ENCODE peak calls at places on chromosomes 5 and 9, in six cellular contexts. One of them, this sample, is unnamed. For H3K4me1, the result is how much of the 10 kb centered on the place peaks cover.

GRCh38 chr5:139658501-139658927 is 10.4 kb downstream of the CXXC5 start:
- DNase-seq in stomach: no peak
- DNase-seq in esophagus muscularis mucosa: no peak
- DNase-seq in GM12878: no peak
- DNase-seq in A549: no peak
- DNase-seq in ovary: no peak
- DNase-seq in this sample: no peak

GRCh38 chr9:100430286-100430940 is 3.5 kb downstream of the MSANTD3 start:
- DNase-seq in esophagus muscularis mucosa: no peak
- DNase-seq in A549: no peak
- DNase-seq in GM12878: no peak
- DNase-seq in ovary: no peak
- DNase-seq in stomach: no peak
- DNase-seq in this sample: no peak

GRCh38 chr5:143041972-143042770 is 272.0 kb downstream of the ARHGAP26 start:
- DNase-seq in A549: no peak
- DNase-seq in GM12878: no peak
- DNase-seq in stomach: no peak
- DNase-seq in ovary: no peak
- DNase-seq in esophagus muscularis mucosa: no peak
- DNase-seq in this sample: no peak

GRCh38 chr5:137207023-137207760 is 291.9 kb downstream of the SPOCK1 start:
- DNase-seq in esophagus muscularis mucosa: no peak
- DNase-seq in stomach: no peak
- DNase-seq in GM12878: no peak
- DNase-seq in ovary: no peak
- DNase-seq in A549: no peak
- DNase-seq in this sample: no peak

GRCh38 chr5:124544366-124545055 is 201.9 kb downstream of the ZNF608 start:
- DNase-seq in esophagus muscularis mucosa: peak
- DNase-seq in A549: no peak
- DNase-seq in stomach: no peak
- DNase-seq in GM12878: peak
- DNase-seq in ovary: no peak
- DNase-seq in this sample: no peak

GRCh38 chr5:133698259-133698554 is 85.9 kb upstream of the FSTL4 start:
- DNase-seq in ovary: no peak
- DNase-seq in esophagus muscularis mucosa: no peak
- DNase-seq in stomach: no peak
- DNase-seq in A549: no peak
- DNase-seq in GM12878: no peak
- DNase-seq in this sample: peak

GRCh38 chr5:19928556-19929421 is 59.2 kb downstream of the CDH18 start:
- DNase-seq in ovary: no peak
- DNase-seq in esophagus muscularis mucosa: no peak
- DNase-seq in A549: peak
- DNase-seq in GM12878: no peak
- DNase-seq in stomach: no peak
- DNase-seq in this sample: no peak

GRCh38 chr9:137370865-137371520 is 52.0 kb downstream of the EXD3 start:
- DNase-seq in A549: no peak
- DNase-seq in ovary: peak
- DNase-seq in esophagus muscularis mucosa: no peak
- DNase-seq in stomach: peak
- DNase-seq in GM12878: no peak
- DNase-seq in this sample: no peak

GRCh38 chr5:57692582-57693487 is 210.2 kb upstream of the ACTBL2 start:
- DNase-seq in GM12878: no peak
- DNase-seq in ovary: peak
- DNase-seq in esophagus muscularis mucosa: no peak
- DNase-seq in stomach: peak
- DNase-seq in A549: peak
- DNase-seq in this sample: peak

GRCh38 chr9:12988259-12988658 is 213.4 kb downstream of the LURAP1L start:
- DNase-seq in stomach: no peak
- DNase-seq in ovary: no peak
- DNase-seq in GM12878: no peak
- DNase-seq in esophagus muscularis mucosa: no peak
- DNase-seq in A549: no peak
- DNase-seq in this sample: no peak

GRCh38 chr9:18707078-18707477 is 233.1 kb downstream of the ADAMTSL1 start:
- DNase-seq in ovary: no peak
- DNase-seq in stomach: no peak
- DNase-seq in GM12878: no peak
- DNase-seq in A549: no peak
- DNase-seq in esophagus muscularis mucosa: no peak
- DNase-seq in this sample: no peak

GRCh38 chr9:131667576-131667975 is 72.3 kb downstream of the RAPGEF1 start:
- DNase-seq in stomach: no peak
- DNase-seq in GM12878: no peak
- DNase-seq in ovary: no peak
- DNase-seq in A549: no peak
- DNase-seq in esophagus muscularis mucosa: no peak
- DNase-seq in this sample: no peak

GRCh38 chr9:103586721-103587120 is 507.4 kb upstream of the SMC2 start:
- DNase-seq in GM12878: no peak
- DNase-seq in esophagus muscularis mucosa: no peak
- DNase-seq in ovary: no peak
- DNase-seq in stomach: no peak
- DNase-seq in A549: no peak
- DNase-seq in this sample: no peak

GRCh38 chr9:134325813-134326753 is at the start of gene RXRA:
- DNase-seq in stomach: peak
- DNase-seq in ovary: peak
- DNase-seq in A549: peak
- DNase-seq in esophagus muscularis mucosa: no peak
- DNase-seq in GM12878: no peak
- DNase-seq in this sample: peak

GRCh38 chr9:73132034-73132776 is 19.5 kb upstream of the ANXA1 start:
- DNase-seq in ovary: peak
- DNase-seq in A549: no peak
- DNase-seq in esophagus muscularis mucosa: no peak
- DNase-seq in stomach: peak
- DNase-seq in GM12878: peak
- DNase-seq in this sample: peak

GRCh38 chr5:115815693-115816225 is 700 bp downstream of the CDO1 start:
- DNase-seq in GM12878: no peak
- DNase-seq in A549: no peak
- DNase-seq in esophagus muscularis mucosa: no peak
- DNase-seq in stomach: no peak
- DNase-seq in ovary: peak
- DNase-seq in this sample: no peak

GRCh38 chr5:176778921-176779465 is 31.4 kb upstream of the UNC5A start:
- DNase-seq in GM12878: no peak
- DNase-seq in stomach: no peak
- DNase-seq in esophagus muscularis mucosa: no peak
- DNase-seq in ovary: no peak
- DNase-seq in A549: no peak
- DNase-seq in this sample: peak

GRCh38 chr5:33275921-33276705 is 164.7 kb upstream of the TARS1 start:
- DNase-seq in GM12878: no peak
- DNase-seq in ovary: no peak
- DNase-seq in A549: no peak
- DNase-seq in stomach: no peak
- DNase-seq in esophagus muscularis mucosa: no peak
- DNase-seq in this sample: no peak

GRCh38 chr5:171388816-171389168 is 1.1 kb downstream of the NPM1 start:
- DNase-seq in stomach: no peak
- DNase-seq in GM12878: no peak
- DNase-seq in ovary: no peak
- DNase-seq in A549: no peak
- DNase-seq in esophagus muscularis mucosa: no peak
- DNase-seq in this sample: no peak

GRCh38 chr5:38540348-38540747 is 16.1 kb downstream of the LIFR start:
- DNase-seq in ovary: no peak
- DNase-seq in A549: no peak
- DNase-seq in esophagus muscularis mucosa: no peak
- DNase-seq in GM12878: no peak
- DNase-seq in stomach: no peak
- DNase-seq in this sample: no peak

GRCh38 chr9:73780916-73781315 is 629.3 kb downstream of the ANXA1 start:
- DNase-seq in A549: no peak
- DNase-seq in ovary: no peak
- DNase-seq in GM12878: no peak
- DNase-seq in esophagus muscularis mucosa: no peak
- DNase-seq in stomach: no peak
- DNase-seq in this sample: no peak

GRCh38 chr9:35079426-35080341 is at the start of gene FANCG:
- DNase-seq in stomach: peak
- DNase-seq in A549: peak
- DNase-seq in ovary: peak
- DNase-seq in GM12878: peak
- DNase-seq in esophagus muscularis mucosa: peak
- DNase-seq in this sample: peak
- TF ChIP-seq POLR2A in stomach: no peak
- TF ChIP-seq POLR2A in A549: peak
- TF ChIP-seq POLR2A in ovary: peak
- TF ChIP-seq POLR2A in GM12878: peak
- TF ChIP-seq POLR2A in esophagus muscularis mucosa: peak
- TF ChIP-seq POLR2A in this sample: no peak

GRCh38 chr5:151222769-151223446 is 984 bp downstream of the CCDC69 start:
- DNase-seq in ovary: peak
- DNase-seq in A549: no peak
- DNase-seq in stomach: no peak
- DNase-seq in esophagus muscularis mucosa: no peak
- DNase-seq in GM12878: no peak
- DNase-seq in this sample: no peak
- H3K4me1 ChIP-seq in ovary: under half
- H3K4me1 ChIP-seq in A549: under half
- H3K4me1 ChIP-seq in stomach: under half
- H3K4me1 ChIP-seq in esophagus muscularis mucosa: half or more
- H3K4me1 ChIP-seq in GM12878: under half
- H3K4me1 ChIP-seq in this sample: under half

GRCh38 chr9:121274851-121275250 is 6.9 kb downstream of the GSN start:
- DNase-seq in GM12878: no peak
- DNase-seq in esophagus muscularis mucosa: no peak
- DNase-seq in stomach: no peak
- DNase-seq in A549: no peak
- DNase-seq in ovary: no peak
- DNase-seq in this sample: no peak

GRCh38 chr9:121278535-121279169 is 10.7 kb downstream of the GSN start:
- DNase-seq in esophagus muscularis mucosa: no peak
- DNase-seq in stomach: peak
- DNase-seq in GM12878: peak
- DNase-seq in A549: no peak
- DNase-seq in ovary: no peak
- DNase-seq in this sample: peak

GRCh38 chr9:121277518-121278275 is 9.7 kb downstream of the GSN start:
- DNase-seq in esophagus muscularis mucosa: no peak
- DNase-seq in ovary: no peak
- DNase-seq in GM12878: no peak
- DNase-seq in A549: no peak
- DNase-seq in stomach: no peak
- DNase-seq in this sample: no peak

GRCh38 chr9:121277026-121277425 is 9.1 kb downstream of the GSN start:
- DNase-seq in GM12878: no peak
- DNase-seq in stomach: no peak
- DNase-seq in A549: no peak
- DNase-seq in ovary: no peak
- DNase-seq in esophagus muscularis mucosa: no peak
- DNase-seq in this sample: no peak

DNA sequence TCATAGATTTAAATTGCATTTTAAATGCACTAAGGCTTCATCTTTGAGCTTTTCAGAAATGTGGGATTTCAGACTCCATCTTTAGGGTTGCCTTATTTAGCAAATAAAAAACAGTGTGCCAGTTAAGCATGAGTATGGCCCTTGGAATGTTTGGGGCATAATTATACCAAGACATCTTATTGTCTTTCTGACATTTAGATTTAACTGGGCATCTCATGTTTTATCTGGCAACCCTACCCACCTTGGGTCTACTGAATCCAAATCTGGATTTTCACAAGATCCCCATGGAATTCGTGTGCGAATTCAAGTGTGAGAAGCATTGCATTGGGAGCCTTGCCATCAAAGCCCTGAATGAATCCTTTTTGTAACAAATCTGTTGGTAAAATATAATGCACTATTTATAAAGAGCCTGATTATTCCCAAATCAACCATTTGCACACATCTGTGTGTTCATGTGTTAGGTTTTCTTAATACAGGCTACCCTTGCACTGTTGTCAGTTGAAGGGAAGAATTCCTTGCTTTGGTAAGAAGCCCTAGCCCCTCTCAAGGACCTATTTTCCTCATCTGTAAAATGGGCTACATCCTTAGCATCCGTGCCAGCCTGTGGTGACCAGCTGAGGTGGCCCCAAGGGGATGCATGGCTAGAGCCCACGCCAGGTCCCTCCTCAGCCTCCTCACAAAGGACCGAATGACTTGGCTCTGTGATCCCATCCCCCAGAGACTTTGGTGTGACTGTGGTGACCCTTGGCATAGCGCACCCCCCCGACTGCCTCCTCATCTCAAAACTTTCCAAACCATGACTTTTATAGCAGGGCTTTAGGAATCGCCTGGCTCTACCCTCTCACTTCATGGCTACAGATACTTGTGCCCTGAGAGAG is 8.1 kb downstream of the GSN start:
- DNase-seq in GM12878: no peak
- DNase-seq in esophagus muscularis mucosa: no peak
- DNase-seq in A549: no peak
- DNase-seq in stomach: no peak
- DNase-seq in ovary: no peak
- DNase-seq in this sample: no peak
- TF ChIP-seq EP300 in GM12878: no peak
- TF ChIP-seq EP300 in esophagus muscularis mucosa: no peak
- TF ChIP-seq EP300 in A549: no peak
- TF ChIP-seq EP300 in stomach: no peak
- TF ChIP-seq EP300 in ovary: no peak
- TF ChIP-seq EP300 in this sample: no peak

DNA sequence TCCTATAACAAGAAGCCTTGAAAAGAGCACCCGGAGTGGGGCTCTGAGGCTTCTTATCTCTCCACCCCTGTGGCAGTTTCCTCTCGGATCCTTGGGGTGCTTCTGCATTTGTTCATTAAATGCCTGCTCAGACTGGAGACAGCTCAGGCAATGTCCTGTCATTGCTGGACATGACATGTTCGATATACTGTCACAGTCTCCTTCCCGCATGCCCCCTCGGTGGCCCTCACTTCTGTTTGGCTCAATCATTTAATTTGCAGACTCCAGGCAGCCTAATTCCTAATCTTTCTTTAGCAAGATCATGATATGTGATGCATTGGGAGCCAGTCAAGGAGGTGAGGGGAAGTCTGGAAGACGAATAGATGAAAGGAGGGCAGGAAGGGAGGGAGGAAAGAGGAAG is 37.5 kb upstream of the CPEB4 start:
- DNase-seq in esophagus muscularis mucosa: no peak
- DNase-seq in GM12878: no peak
- DNase-seq in ovary: no peak
- DNase-seq in A549: no peak
- DNase-seq in stomach: no peak
- DNase-seq in this sample: no peak
- TF ChIP-seq POLR2A in esophagus muscularis mucosa: no peak
- TF ChIP-seq POLR2A in GM12878: no peak
- TF ChIP-seq POLR2A in ovary: no peak
- TF ChIP-seq POLR2A in A549: no peak
- TF ChIP-seq POLR2A in stomach: no peak
- TF ChIP-seq POLR2A in this sample: no peak

This sample was measured in suprapubic skin.